ENCODE peak calls at places on chromosome 10, in ten cellular contexts. One of them, this sample, is unnamed.

GRCh38 chr10:75399461-75400162 is 2.0 kb downstream of the ZNF503 start:
- DNase-seq in foreskin fibroblast: peak
- DNase-seq in upper lobe of left lung: peak
- DNase-seq in Peyer's patch: peak
- DNase-seq in GM13976: peak
- DNase-seq in progenitor cell of endocrine pancreas: peak
- DNase-seq in Caco-2: peak
- DNase-seq in AG10803: peak
- DNase-seq in heart right ventricle: peak
- DNase-seq in AG04450: no peak
- DNase-seq in this sample: peak

GRCh38 chr10:110361800-110362456 is 57.2 kb upstream of the SMNDC1 start:
- DNase-seq in foreskin fibroblast: no peak
- DNase-seq in upper lobe of left lung: no peak
- DNase-seq in Peyer's patch: no peak
- DNase-seq in GM13976: no peak
- DNase-seq in progenitor cell of endocrine pancreas: no peak
- DNase-seq in Caco-2: no peak
- DNase-seq in AG10803: no peak
- DNase-seq in heart right ventricle: no peak
- DNase-seq in AG04450: no peak
- DNase-seq in this sample: no peak

GRCh38 chr10:16681525-16681924 is 135.7 kb downstream of the RSU1 start:
- DNase-seq in foreskin fibroblast: no peak
- DNase-seq in upper lobe of left lung: no peak
- DNase-seq in Peyer's patch: no peak
- DNase-seq in GM13976: no peak
- DNase-seq in progenitor cell of endocrine pancreas: no peak
- DNase-seq in Caco-2: no peak
- DNase-seq in AG10803: no peak
- DNase-seq in heart right ventricle: no peak
- DNase-seq in AG04450: no peak
- DNase-seq in this sample: no peak

GRCh38 chr10:30823651-30824050 is 194.1 kb upstream of the LYZL2 start:
- DNase-seq in foreskin fibroblast: no peak
- DNase-seq in upper lobe of left lung: no peak
- DNase-seq in Peyer's patch: no peak
- DNase-seq in GM13976: no peak
- DNase-seq in progenitor cell of endocrine pancreas: no peak
- DNase-seq in Caco-2: no peak
- DNase-seq in AG10803: no peak
- DNase-seq in heart right ventricle: no peak
- DNase-seq in AG04450: no peak
- DNase-seq in this sample: no peak

GRCh38 chr10:625335-625699 is 64.2 kb downstream of the DIP2C start:
- DNase-seq in foreskin fibroblast: no peak
- DNase-seq in upper lobe of left lung: no peak
- DNase-seq in Peyer's patch: no peak
- DNase-seq in GM13976: no peak
- DNase-seq in progenitor cell of endocrine pancreas: no peak
- DNase-seq in Caco-2: no peak
- DNase-seq in AG10803: no peak
- DNase-seq in heart right ventricle: peak
- DNase-seq in AG04450: no peak
- DNase-seq in this sample: no peak

GRCh38 chr10:74754397-74754796 is 72.0 kb upstream of the KAT6B start:
- DNase-seq in foreskin fibroblast: peak
- DNase-seq in upper lobe of left lung: no peak
- DNase-seq in Peyer's patch: no peak
- DNase-seq in GM13976: no peak
- DNase-seq in progenitor cell of endocrine pancreas: no peak
- DNase-seq in Caco-2: no peak
- DNase-seq in AG10803: peak
- DNase-seq in heart right ventricle: no peak
- DNase-seq in AG04450: no peak
- DNase-seq in this sample: no peak

GRCh38 chr10:4241724-4242345 is 456.8 kb upstream of the KLF6 start:
- DNase-seq in foreskin fibroblast: peak
- DNase-seq in upper lobe of left lung: no peak
- DNase-seq in Peyer's patch: no peak
- DNase-seq in GM13976: no peak
- DNase-seq in progenitor cell of endocrine pancreas: no peak
- DNase-seq in Caco-2: peak
- DNase-seq in AG10803: peak
- DNase-seq in heart right ventricle: no peak
- DNase-seq in AG04450: peak
- DNase-seq in this sample: no peak

GRCh38 chr10:24929056-24929544 is 23.3 kb downstream of the PRTFDC1 start:
- DNase-seq in foreskin fibroblast: no peak
- DNase-seq in upper lobe of left lung: no peak
- DNase-seq in Peyer's patch: no peak
- DNase-seq in GM13976: no peak
- DNase-seq in progenitor cell of endocrine pancreas: no peak
- DNase-seq in Caco-2: no peak
- DNase-seq in AG10803: peak
- DNase-seq in heart right ventricle: no peak
- DNase-seq in AG04450: no peak
- DNase-seq in this sample: no peak

GRCh38 chr10:21130108-21130507 is 233.0 kb upstream of the NEBL start:
- DNase-seq in foreskin fibroblast: no peak
- DNase-seq in upper lobe of left lung: no peak
- DNase-seq in Peyer's patch: no peak
- DNase-seq in GM13976: no peak
- DNase-seq in progenitor cell of endocrine pancreas: no peak
- DNase-seq in Caco-2: no peak
- DNase-seq in AG10803: no peak
- DNase-seq in heart right ventricle: no peak
- DNase-seq in AG04450: no peak
- DNase-seq in this sample: no peak

GRCh38 chr10:97785731-97786130 is 13.9 kb upstream of the SFRP5 start:
- DNase-seq in foreskin fibroblast: no peak
- DNase-seq in upper lobe of left lung: no peak
- DNase-seq in Peyer's patch: no peak
- DNase-seq in GM13976: no peak
- DNase-seq in progenitor cell of endocrine pancreas: no peak
- DNase-seq in Caco-2: no peak
- DNase-seq in AG10803: no peak
- DNase-seq in heart right ventricle: no peak
- DNase-seq in AG04450: no peak
- DNase-seq in this sample: no peak

GRCh38 chr10:77291596-77292505 is 345.8 kb downstream of the KCNMA1 start:
- DNase-seq in foreskin fibroblast: no peak
- DNase-seq in upper lobe of left lung: peak
- DNase-seq in Peyer's patch: no peak
- DNase-seq in GM13976: no peak
- DNase-seq in progenitor cell of endocrine pancreas: no peak
- DNase-seq in Caco-2: peak
- DNase-seq in AG10803: peak
- DNase-seq in heart right ventricle: no peak
- DNase-seq in AG04450: no peak
- DNase-seq in this sample: no peak

GRCh38 chr10:129936923-129937300 is 27.2 kb downstream of the EBF3 start:
- DNase-seq in foreskin fibroblast: no peak
- DNase-seq in upper lobe of left lung: peak
- DNase-seq in Peyer's patch: peak
- DNase-seq in GM13976: no peak
- DNase-seq in progenitor cell of endocrine pancreas: no peak
- DNase-seq in Caco-2: no peak
- DNase-seq in AG10803: no peak
- DNase-seq in heart right ventricle: no peak
- DNase-seq in AG04450: no peak
- DNase-seq in this sample: no peak

GRCh38 chr10:103713676-103714075 is 141.7 kb downstream of the SH3PXD2A start:
- DNase-seq in foreskin fibroblast: no peak
- DNase-seq in upper lobe of left lung: no peak
- DNase-seq in Peyer's patch: no peak
- DNase-seq in GM13976: no peak
- DNase-seq in progenitor cell of endocrine pancreas: no peak
- DNase-seq in Caco-2: no peak
- DNase-seq in AG10803: no peak
- DNase-seq in heart right ventricle: no peak
- DNase-seq in AG04450: no peak
- DNase-seq in this sample: no peak

GRCh38 chr10:72639441-72639873 is 13.6 kb upstream of the MICU1 start:
- DNase-seq in foreskin fibroblast: no peak
- DNase-seq in upper lobe of left lung: no peak
- DNase-seq in Peyer's patch: no peak
- DNase-seq in GM13976: no peak
- DNase-seq in progenitor cell of endocrine pancreas: no peak
- DNase-seq in Caco-2: no peak
- DNase-seq in AG10803: no peak
- DNase-seq in heart right ventricle: no peak
- DNase-seq in AG04450: no peak
- DNase-seq in this sample: no peak

GRCh38 chr10:14692344-14693199 is 82.1 kb downstream of the FAM107B start:
- DNase-seq in foreskin fibroblast: no peak
- DNase-seq in upper lobe of left lung: no peak
- DNase-seq in Peyer's patch: no peak
- DNase-seq in GM13976: peak
- DNase-seq in progenitor cell of endocrine pancreas: no peak
- DNase-seq in Caco-2: no peak
- DNase-seq in AG10803: no peak
- DNase-seq in heart right ventricle: no peak
- DNase-seq in AG04450: no peak
- DNase-seq in this sample: peak

GRCh38 chr10:30821994-30822692 is 192.6 kb upstream of the LYZL2 start:
- DNase-seq in foreskin fibroblast: peak
- DNase-seq in upper lobe of left lung: no peak
- DNase-seq in Peyer's patch: no peak
- DNase-seq in GM13976: no peak
- DNase-seq in progenitor cell of endocrine pancreas: no peak
- DNase-seq in Caco-2: no peak
- DNase-seq in AG10803: peak
- DNase-seq in heart right ventricle: no peak
- DNase-seq in AG04450: no peak
- DNase-seq in this sample: no peak

GRCh38 chr10:101227765-101228681 is 1.2 kb downstream of the LBX1 start:
- DNase-seq in foreskin fibroblast: no peak
- DNase-seq in upper lobe of left lung: peak
- DNase-seq in Peyer's patch: no peak
- DNase-seq in GM13976: no peak
- DNase-seq in progenitor cell of endocrine pancreas: no peak
- DNase-seq in Caco-2: no peak
- DNase-seq in AG10803: no peak
- DNase-seq in heart right ventricle: no peak
- DNase-seq in AG04450: no peak
- DNase-seq in this sample: no peak

GRCh38 chr10:66910676-66911075 is 15.2 kb upstream of the LRRTM3 start:
- DNase-seq in foreskin fibroblast: no peak
- DNase-seq in upper lobe of left lung: no peak
- DNase-seq in Peyer's patch: no peak
- DNase-seq in GM13976: no peak
- DNase-seq in progenitor cell of endocrine pancreas: no peak
- DNase-seq in Caco-2: no peak
- DNase-seq in AG10803: no peak
- DNase-seq in heart right ventricle: no peak
- DNase-seq in AG04450: no peak
- DNase-seq in this sample: no peak

GRCh38 chr10:119348516-119349240 is 141.3 kb downstream of the GRK5 start:
- DNase-seq in foreskin fibroblast: peak
- DNase-seq in upper lobe of left lung: no peak
- DNase-seq in Peyer's patch: peak
- DNase-seq in GM13976: no peak
- DNase-seq in progenitor cell of endocrine pancreas: no peak
- DNase-seq in Caco-2: no peak
- DNase-seq in AG10803: peak
- DNase-seq in heart right ventricle: peak
- DNase-seq in AG04450: no peak
- DNase-seq in this sample: no peak
- TF ChIP-seq CTCF in foreskin fibroblast: no peak
- TF ChIP-seq CTCF in upper lobe of left lung: no peak
- TF ChIP-seq CTCF in Peyer's patch: no peak
- TF ChIP-seq CTCF in GM13976: no peak
- TF ChIP-seq CTCF in progenitor cell of endocrine pancreas: no peak
- TF ChIP-seq CTCF in Caco-2: no peak
- TF ChIP-seq CTCF in AG10803: peak
- TF ChIP-seq CTCF in heart right ventricle: no peak
- TF ChIP-seq CTCF in AG04450: peak
- TF ChIP-seq CTCF in this sample: no peak

GRCh38 chr10:115141254-115141653 is 48.1 kb downstream of the ATRNL1 start:
- DNase-seq in foreskin fibroblast: peak
- DNase-seq in upper lobe of left lung: no peak
- DNase-seq in Peyer's patch: no peak
- DNase-seq in GM13976: peak
- DNase-seq in progenitor cell of endocrine pancreas: no peak
- DNase-seq in Caco-2: peak
- DNase-seq in AG10803: peak
- DNase-seq in heart right ventricle: no peak
- DNase-seq in AG04450: no peak
- DNase-seq in this sample: no peak
- TF ChIP-seq CTCF in foreskin fibroblast: peak
- TF ChIP-seq CTCF in upper lobe of left lung: no peak
- TF ChIP-seq CTCF in Peyer's patch: no peak
- TF ChIP-seq CTCF in GM13976: peak
- TF ChIP-seq CTCF in progenitor cell of endocrine pancreas: peak
- TF ChIP-seq CTCF in Caco-2: peak
- TF ChIP-seq CTCF in AG10803: peak
- TF ChIP-seq CTCF in heart right ventricle: peak
- TF ChIP-seq CTCF in AG04450: peak
- TF ChIP-seq CTCF in this sample: peak

DNA sequence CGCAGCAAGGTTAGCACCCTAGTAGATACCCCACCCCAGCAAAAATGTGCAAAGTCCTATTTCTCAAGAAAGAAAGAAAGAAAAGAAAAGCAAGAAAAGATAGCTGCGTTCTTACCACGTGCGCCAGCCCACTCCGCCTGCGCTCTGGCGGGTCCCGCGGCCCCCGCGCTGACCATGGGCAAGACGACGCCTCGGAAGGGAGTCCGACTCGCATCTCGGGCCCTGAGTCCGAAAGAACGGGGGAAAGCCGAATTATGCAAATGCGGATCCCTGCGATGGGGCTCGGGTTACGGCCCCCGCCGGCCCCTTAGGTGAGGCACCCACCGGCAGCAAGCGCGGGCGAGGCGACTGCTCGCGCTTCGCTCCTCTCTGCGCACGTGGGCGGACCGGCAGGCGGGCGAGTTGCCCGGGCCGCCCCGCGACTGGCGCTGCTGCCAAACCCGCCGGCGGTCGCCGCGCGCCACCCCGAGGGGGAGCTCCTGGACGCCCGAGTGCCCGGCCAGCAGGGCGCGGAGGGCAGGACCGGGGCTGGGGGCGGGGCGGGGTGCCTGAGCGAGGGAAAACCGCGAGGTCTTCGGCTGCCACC is 2.4 kb upstream of the EGR2 start:
- DNase-seq in foreskin fibroblast: peak
- DNase-seq in upper lobe of left lung: peak
- DNase-seq in Peyer's patch: peak
- DNase-seq in GM13976: peak
- DNase-seq in progenitor cell of endocrine pancreas: peak
- DNase-seq in Caco-2: no peak
- DNase-seq in AG10803: no peak
- DNase-seq in heart right ventricle: peak
- DNase-seq in AG04450: no peak
- DNase-seq in this sample: peak
- TF ChIP-seq CTCF in foreskin fibroblast: no peak
- TF ChIP-seq CTCF in upper lobe of left lung: peak
- TF ChIP-seq CTCF in Peyer's patch: no peak
- TF ChIP-seq CTCF in GM13976: peak
- TF ChIP-seq CTCF in progenitor cell of endocrine pancreas: peak
- TF ChIP-seq CTCF in Caco-2: no peak
- TF ChIP-seq CTCF in AG10803: no peak
- TF ChIP-seq CTCF in heart right ventricle: peak
- TF ChIP-seq CTCF in AG04450: no peak
- TF ChIP-seq CTCF in this sample: peak

GRCh38 chr10:12711344-12711708 is 290.2 kb downstream of the CCDC3 start:
- DNase-seq in foreskin fibroblast: no peak
- DNase-seq in upper lobe of left lung: no peak
- DNase-seq in Peyer's patch: no peak
- DNase-seq in GM13976: no peak
- DNase-seq in progenitor cell of endocrine pancreas: no peak
- DNase-seq in Caco-2: no peak
- DNase-seq in AG10803: no peak
- DNase-seq in heart right ventricle: no peak
- DNase-seq in AG04450: no peak
- DNase-seq in this sample: no peak
- TF ChIP-seq CTCF in foreskin fibroblast: no peak
- TF ChIP-seq CTCF in upper lobe of left lung: no peak
- TF ChIP-seq CTCF in Peyer's patch: no peak
- TF ChIP-seq CTCF in GM13976: no peak
- TF ChIP-seq CTCF in progenitor cell of endocrine pancreas: no peak
- TF ChIP-seq CTCF in Caco-2: no peak
- TF ChIP-seq CTCF in AG10803: no peak
- TF ChIP-seq CTCF in heart right ventricle: no peak
- TF ChIP-seq CTCF in AG04450: no peak
- TF ChIP-seq CTCF in this sample: no peak

This sample was measured in GM13977.